ENCODE peak calls at places on chromosomes 1 and 21, in six cellular contexts. I is GM12878, A is neural progenitor cell, Z is HCT116, B is H9, H is hepatocyte. X is an unnamed sample.

GRCh38 chr1:43552813-43553212 is 22.1 kb downstream of the PTPRF start:
- DNase-seq in H (peak; percentile 67), I (no peak), B (no peak), A (no peak), Z (no peak), X (peak; percentile 31)

GRCh38 chr1:210250998-210251679 is 18.5 kb downstream of the SERTAD4 start:
- DNase-seq in H (peak; percentile 77), A (peak; percentile 86), B (peak; percentile 89), Z (peak; percentile 15), I (no peak), X (peak; percentile 64)

GRCh38 chr1:67590329-67590728 is 94.7 kb upstream of the GADD45A start:
- DNase-seq in I (no peak), Z (no peak), A (no peak), H (no peak), B (no peak), X (peak; percentile 54)

GRCh38 chr1:48121951-48122350 is 100.6 kb upstream of the SLC5A9 start:
- DNase-seq in B (no peak), I (no peak), A (no peak), Z (no peak), H (no peak), X (no peak)

GRCh38 chr1:179809506-179810366 is 66.6 kb downstream of the FAM163A start:
- DNase-seq in B (peak; percentile 84), A (peak; percentile 87), H (peak; percentile 88), Z (peak; percentile 56), I (peak; percentile 26), X (peak; percentile 78)

GRCh38 chr1:31027693-31028526 is 37.6 kb downstream of the PUM1 start:
- DNase-seq in Z (no peak), B (no peak), A (no peak), H (no peak), I (no peak), X (peak; percentile 21)

GRCh38 chr1:23249785-23250184 is 32.5 kb upstream of the HTR1D start:
- DNase-seq in H (peak; percentile 76), A (no peak), I (no peak), B (no peak), Z (no peak), X (no peak)

GRCh38 chr1:206694551-206695124 is 9.9 kb downstream of the MAPKAPK2 start:
- DNase-seq in B (peak; percentile 70), I (no peak), H (no peak), Z (no peak), A (peak; percentile 64), X (no peak)

GRCh38 chr21:33019885-33020557 is 5.7 kb upstream of the OLIG2 start:
- DNase-seq in A (peak; percentile 72), B (peak; percentile 51), I (no peak), Z (no peak), H (no peak), X (no peak)

GRCh38 chr1:45908613-45909140 is 105.3 kb downstream of the MAST2 start:
- DNase-seq in B (no peak), H (no peak), Z (no peak), I (no peak), A (no peak), X (no peak)

GRCh38 chr1:45911634-45912033 is 108.2 kb downstream of the MAST2 start:
- DNase-seq in A (no peak), H (no peak), I (no peak), B (no peak), Z (no peak), X (no peak)

GRCh38 chr1:45913183-45913924 is 109.9 kb downstream of the MAST2 start:
- DNase-seq in A (peak; percentile 16), H (peak; percentile 79), B (no peak), I (no peak), Z (no peak), X (peak; percentile 98)

GRCh38 chr1:45914836-45915235 is 111.4 kb downstream of the MAST2 start:
- DNase-seq in A (no peak), Z (no peak), I (no peak), B (no peak), H (no peak), X (no peak)

DNA sequence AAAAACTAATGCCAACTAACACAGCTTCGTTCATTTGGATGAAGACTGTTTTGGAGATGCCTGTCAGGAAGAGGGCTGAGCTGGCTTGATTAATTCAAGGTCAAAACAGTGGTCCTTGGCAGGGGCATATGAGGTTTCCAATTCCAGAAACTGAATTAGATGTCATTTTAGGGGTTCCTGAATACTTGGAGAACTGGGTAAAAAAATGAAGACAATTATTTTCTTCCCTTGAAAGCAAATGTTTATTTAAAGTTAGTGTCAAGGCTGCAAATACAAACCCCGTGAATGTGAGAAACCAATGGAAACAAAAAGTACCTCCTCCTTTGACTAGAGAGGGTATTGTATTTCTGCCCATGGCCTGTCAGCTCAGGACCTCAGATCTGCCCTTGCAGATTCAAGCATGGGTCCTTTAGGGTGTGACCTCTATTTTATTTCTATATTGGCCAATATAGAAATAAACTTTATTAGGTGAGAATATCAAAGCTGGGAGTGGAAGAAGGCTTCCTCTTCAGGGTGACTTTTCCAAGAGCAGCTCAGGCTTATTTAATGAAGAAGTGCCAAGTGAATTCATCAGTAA is 110.6 kb downstream of the MAST2 start:
- DNase-seq in I (no peak), Z (no peak), H (no peak), A (no peak), B (no peak), X (peak; percentile 39)
- H3K27ac ChIP-seq in I (no peak overlapping the region), Z (no peak overlapping the region), H (peak overlapping the region; percentile 78), A (no peak overlapping the region), B (no peak overlapping the region), X (peak overlapping the region; percentile 99)

DNA sequence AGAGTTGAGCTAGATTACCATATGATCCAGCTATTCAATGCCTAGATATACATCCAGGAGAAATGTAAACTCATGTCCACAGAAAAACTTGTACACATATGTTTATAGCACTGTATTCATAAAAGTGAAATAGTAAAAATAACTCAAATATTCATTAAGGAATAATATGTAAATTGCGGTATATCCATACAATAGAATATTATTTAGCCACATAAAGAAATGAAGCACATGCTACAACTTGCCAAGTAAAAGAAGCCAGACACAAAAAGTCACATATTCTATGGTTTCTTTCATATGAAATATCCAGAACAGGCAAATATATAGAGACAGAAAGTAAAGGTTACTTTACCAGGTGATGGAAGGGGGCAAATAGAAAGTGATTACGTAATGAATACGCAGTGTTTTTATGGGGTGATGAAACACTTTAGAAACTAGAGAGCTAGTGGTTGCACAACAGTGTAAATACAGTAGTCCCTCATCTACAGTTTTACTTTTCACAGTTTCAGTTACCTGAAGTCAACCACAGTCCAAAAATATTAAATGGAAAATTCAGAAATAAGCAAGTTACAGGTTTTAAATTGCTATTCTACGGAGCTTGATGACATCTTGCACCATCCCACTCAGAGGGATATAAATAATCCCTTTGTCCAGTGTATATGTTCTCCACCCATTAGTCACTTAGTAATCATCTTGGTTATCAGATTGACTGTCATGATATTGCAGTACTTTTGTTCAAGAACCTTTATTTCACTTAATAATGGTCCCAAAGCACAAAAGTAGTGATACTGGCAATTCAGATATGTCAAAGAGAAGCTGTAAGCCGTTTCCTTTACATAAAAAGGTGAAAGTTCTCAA is 62.3 kb downstream of the ZNF644 start:
- DNase-seq in I (no peak), B (no peak), Z (no peak), H (peak; percentile 9), A (no peak), X (peak; percentile 50)
- H4K20me1 ChIP-seq in I (no peaks in the 10 kb centered on the region), B (no peaks in the 10 kb centered on the region), Z (peaks cover 7% of the 10 kb centered on the region), H (peaks cover 44% of the 10 kb centered on the region), A (peaks cover 49% of the 10 kb centered on the region), X (peaks cover 28% of the 10 kb centered on the region)

DNA sequence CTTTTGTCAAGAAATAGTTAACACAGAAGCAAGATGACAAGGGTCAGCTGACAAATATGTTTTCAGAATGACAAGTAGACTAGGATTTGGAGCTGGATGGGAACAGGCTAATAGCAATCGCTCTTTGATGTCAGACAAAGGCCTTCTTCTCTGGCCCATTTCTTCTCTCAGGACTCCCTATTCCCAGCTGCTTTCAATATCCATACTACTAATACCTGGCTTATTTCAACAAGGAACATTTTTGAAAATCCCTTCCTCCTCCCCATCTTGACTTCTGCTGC is 68.2 kb downstream of the MACF1 start:
- DNase-seq in Z (no peak), H (no peak), I (no peak), A (no peak), B (no peak), X (no peak)
- H3K27ac ChIP-seq in Z (no peak overlapping the region), H (peak overlapping the region; percentile 45), I (peak overlapping the region; percentile 57), A (no peak overlapping the region), B (no peak overlapping the region), X (no peak overlapping the region)

GRCh38 chr1:9145714-9146113 is 16.8 kb upstream of the GPR157 start:
- DNase-seq in A (no peak), H (no peak), I (no peak), Z (no peak), B (no peak), X (no peak)

GRCh38 chr1:9143250-9143649 is 14.3 kb upstream of the GPR157 start:
- DNase-seq in H (no peak), B (no peak), Z (no peak), I (no peak), A (no peak), X (peak; percentile 88)

GRCh38 chr1:9149151-9149550 is 20.2 kb upstream of the GPR157 start:
- DNase-seq in B (no peak), H (no peak), I (no peak), A (no peak), Z (no peak), X (no peak)

GRCh38 chr1:9145021-9145668 is 16.2 kb upstream of the GPR157 start:
- DNase-seq in B (no peak), I (no peak), Z (peak; percentile 71), A (no peak), H (peak; percentile 66), X (peak; percentile 78)

GRCh38 chr1:9146156-9146555 is 17.3 kb upstream of the GPR157 start:
- DNase-seq in H (no peak), A (no peak), I (no peak), B (no peak), Z (no peak), X (no peak)
- H4K20me1 ChIP-seq in H (no peaks in the 10 kb centered on the region), A (no peaks in the 10 kb centered on the region), I (no peaks in the 10 kb centered on the region), B (no peaks in the 10 kb centered on the region), Z (no peaks in the 10 kb centered on the region), X (no peaks in the 10 kb centered on the region)

GRCh38 chr1:226033599-226034390 is 28.7 kb upstream of the H3-3A start:
- DNase-seq in I (no peak), H (no peak), Z (no peak), B (no peak), A (no peak), X (no peak)
- H3K27ac ChIP-seq in I (no peak overlapping the region), H (peak overlapping the region; percentile 33), Z (no peak overlapping the region), B (no peak overlapping the region), A (no peak overlapping the region), X (peak overlapping the region; percentile 56)

GRCh38 chr1:53560572-53561487 is 101.6 kb downstream of the DMRTB1 start:
- DNase-seq in Z (no peak), H (no peak), I (no peak), A (no peak), B (no peak), X (no peak)

GRCh38 chr1:53559391-53559815 is 100.2 kb downstream of the DMRTB1 start:
- DNase-seq in H (no peak), Z (no peak), I (no peak), A (peak; percentile 57), B (no peak), X (no peak)

GRCh38 chr1:53558916-53559315 is 99.7 kb downstream of the DMRTB1 start:
- DNase-seq in A (no peak), B (no peak), Z (no peak), I (no peak), H (no peak), X (no peak)

GRCh38 chr1:53561488-53562115 is 102.4 kb downstream of the DMRTB1 start:
- DNase-seq in A (no peak), B (no peak), I (no peak), Z (no peak), H (no peak), X (no peak)

GRCh38 chr1:53559854-53560571 is 100.8 kb downstream of the DMRTB1 start:
- DNase-seq in H (no peak), B (peak; percentile 20), Z (no peak), A (no peak), I (no peak), X (no peak)
- H4K20me1 ChIP-seq in H (no peaks in the 10 kb centered on the region), B (no peaks in the 10 kb centered on the region), Z (no peaks in the 10 kb centered on the region), A (no peaks in the 10 kb centered on the region), I (no peaks in the 10 kb centered on the region), X (no peaks in the 10 kb centered on the region)

GRCh38 chr1:151619489-151620093 is 7.7 kb downstream of the SNX27 start:
- DNase-seq in H (peak; percentile 56), Z (no peak), I (no peak), A (no peak), B (no peak), X (peak; percentile 70)
- H3K27ac ChIP-seq in H (peak overlapping the region; percentile 74), Z (no peak overlapping the region), I (peak overlapping the region; percentile 15), A (no peak overlapping the region), B (no peak overlapping the region), X (peak overlapping the region; percentile 44)

X was measured in GM23248.